ENCODE peak calls at places on chromosomes 16 and 17, in ten cellular contexts. I, G, X, Y, F, D, T, Z, A and W are unnamed samples.

GRCh38 chr17:2689411-2690164 is 22.0 kb downstream of the CLUH start:
- DNase-seq in Y (no peak), I (no peak), Z (peak), X (no peak), G (no peak), F (peak), T (no peak), A (peak), D (no peak), W (no peak)

GRCh38 chr16:31118223-31119155 is 1.0 kb downstream of the KAT8 start:
- DNase-seq in X (no peak), F (no peak), G (no peak), I (no peak), Z (no peak), D (no peak), T (no peak), A (no peak), Y (no peak), W (no peak)

GRCh38 chr16:50245417-50246298 is 20.7 kb upstream of the ADCY7 start:
- DNase-seq in G (peak), Y (peak), F (no peak), A (peak), Z (no peak), D (peak), X (peak), T (no peak), I (peak), W (no peak)

GRCh38 chr16:8905168-8905762 is 23.1 kb downstream of the LITAFD start:
- DNase-seq in T (no peak), D (peak), F (no peak), I (no peak), A (peak), X (no peak), Z (no peak), Y (peak), G (no peak), W (no peak)

GRCh38 chr17:4772235-4772613 is 538 bp downstream of the TM4SF5 start:
- DNase-seq in X (no peak), T (no peak), I (no peak), Y (no peak), G (peak), A (peak), D (no peak), F (no peak), Z (no peak), W (no peak)

GRCh38 chr16:65336169-65336568 is 214.3 kb upstream of the CDH11 start:
- DNase-seq in Z (no peak), X (no peak), F (no peak), T (no peak), G (no peak), Y (no peak), I (no peak), D (no peak), A (no peak), W (no peak)

GRCh38 chr16:20853076-20853597 is 46.8 kb downstream of the REXO5 start:
- DNase-seq in X (no peak), Y (no peak), T (no peak), I (no peak), G (no peak), F (no peak), D (no peak), Z (no peak), A (no peak), W (no peak)

GRCh38 chr16:1945559-1946391 is 2.8 kb upstream of the MSRB1 start:
- DNase-seq in G (no peak), F (no peak), X (no peak), D (no peak), I (no peak), A (no peak), Y (no peak), T (no peak), Z (no peak), W (no peak)

GRCh38 chr16:53291757-53292392 is 142.4 kb upstream of the RBL2 start:
- DNase-seq in A (no peak), G (no peak), F (no peak), T (no peak), Z (no peak), Y (no peak), D (no peak), I (no peak), X (no peak), W (no peak)

GRCh38 chr17:64411999-64412771 is 21.5 kb upstream of the PECAM1 start:
- DNase-seq in T (no peak), A (no peak), D (no peak), Y (no peak), Z (no peak), I (peak), X (no peak), F (peak), G (peak), W (no peak)

GRCh38 chr17:41185001-41185400 is 290 bp upstream of the KRTAP4-1 start:
- DNase-seq in G (no peak), I (no peak), D (no peak), X (no peak), T (no peak), F (no peak), Z (no peak), A (no peak), Y (no peak), W (no peak)

GRCh38 chr17:70622382-70623260 is 453.3 kb downstream of the KCNJ2 start:
- DNase-seq in G (peak), F (peak), I (no peak), Y (no peak), T (no peak), X (peak), A (peak), Z (no peak), D (peak), W (no peak)

GRCh38 chr16:76639685-76640289 is 362.6 kb downstream of the CNTNAP4 start:
- DNase-seq in Y (peak), A (peak), I (no peak), D (peak), F (no peak), T (no peak), G (no peak), X (no peak), Z (no peak), W (no peak)

GRCh38 chr16:82971126-82971525 is 344.4 kb downstream of the CDH13 start:
- DNase-seq in Z (no peak), F (no peak), A (no peak), G (no peak), X (no peak), T (no peak), Y (no peak), I (no peak), D (no peak), W (no peak)

GRCh38 chr17:56416682-56417351 is 176.7 kb upstream of the NOG start:
- DNase-seq in I (no peak), T (no peak), X (no peak), A (no peak), D (no peak), Y (no peak), G (no peak), F (no peak), Z (no peak), W (no peak)

GRCh38 chr17:49278076-49278475 is 47.5 kb upstream of the PHOSPHO1 start:
- DNase-seq in T (no peak), Z (no peak), X (no peak), G (no peak), D (no peak), F (no peak), Y (no peak), A (no peak), I (no peak), W (no peak)

GRCh38 chr17:4003131-4003500 is 38.9 kb upstream of the ATP2A3 start:
- DNase-seq in T (no peak), Z (no peak), A (no peak), F (peak), Y (no peak), G (no peak), D (no peak), X (no peak), I (no peak), W (no peak)

GRCh38 chr16:87062569-87063442 is 254.4 kb downstream of the C16orf95 start:
- DNase-seq in I (peak), T (no peak), D (peak), F (peak), Z (no peak), X (peak), A (peak), G (peak), Y (peak), W (peak)

GRCh38 chr17:79126139-79126538 is 51.5 kb downstream of the ENGASE start:
- DNase-seq in X (peak), D (no peak), Y (peak), A (peak), T (no peak), Z (no peak), F (no peak), G (peak), I (no peak), W (no peak)

GRCh38 chr17:1713878-1714487 is 3.8 kb upstream of the TLCD2 start:
- DNase-seq in F (no peak), D (peak), G (peak), A (peak), Z (no peak), X (peak), I (peak), Y (peak), T (no peak), W (no peak)

GRCh38 chr17:82246040-82246364 is 17.2 kb downstream of the SLC16A3 start:
- DNase-seq in D (no peak), Y (no peak), Z (no peak), A (no peak), F (peak), G (no peak), T (no peak), I (no peak), X (no peak), W (no peak)

GRCh38 chr17:47733414-47734288 is 615 bp downstream of the TBX21 start:
- DNase-seq in X (no peak), Y (no peak), Z (no peak), D (no peak), G (no peak), F (peak), A (peak), T (no peak), I (no peak), W (no peak)

GRCh38 chr17:47731396-47731795 is 1.6 kb upstream of the TBX21 start:
- DNase-seq in G (no peak), Z (no peak), Y (no peak), A (peak), I (no peak), T (no peak), F (no peak), X (no peak), D (no peak), W (no peak)

GRCh38 chr17:47732399-47733046 is 513 bp upstream of the TBX21 start:
- DNase-seq in T (no peak), Y (no peak), X (no peak), F (peak), A (peak), I (no peak), G (no peak), D (no peak), Z (no peak), W (no peak)

GRCh38 chr17:47735139-47735464 is 2.1 kb downstream of the TBX21 start:
- DNase-seq in Z (no peak), Y (no peak), T (no peak), I (no peak), F (peak), X (no peak), G (no peak), D (no peak), A (no peak), W (no peak)

DNA sequence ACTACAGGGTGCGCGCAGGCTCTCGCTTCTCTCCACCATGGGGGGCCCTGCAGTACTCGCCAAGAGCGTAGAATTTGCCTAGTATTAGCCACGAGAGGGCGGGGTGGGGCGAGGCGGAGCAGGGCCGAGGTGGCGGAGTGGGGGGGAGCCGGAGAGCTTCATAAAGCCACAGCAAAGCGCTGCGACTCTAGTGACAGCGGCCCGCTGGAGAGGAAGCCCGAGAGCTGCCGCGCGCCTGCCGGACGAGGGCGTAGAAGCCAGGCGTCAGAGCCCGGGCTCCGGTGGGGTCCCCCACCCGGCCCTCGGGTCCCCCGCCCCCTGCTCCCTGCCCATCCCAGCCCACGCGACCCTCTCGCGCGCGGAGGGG is at the start of gene TBX21:
- DNase-seq in T (no peak), G (peak), X (peak), Z (no peak), A (peak), D (peak), F (peak), I (no peak), Y (peak), W (peak)
- TF ChIP-seq CTCF in T (peak), G (no peak), X (no peak), Z (no peak), A (peak), D (peak), F (no peak), I (no peak), Y (peak), W (no peak)

DNA sequence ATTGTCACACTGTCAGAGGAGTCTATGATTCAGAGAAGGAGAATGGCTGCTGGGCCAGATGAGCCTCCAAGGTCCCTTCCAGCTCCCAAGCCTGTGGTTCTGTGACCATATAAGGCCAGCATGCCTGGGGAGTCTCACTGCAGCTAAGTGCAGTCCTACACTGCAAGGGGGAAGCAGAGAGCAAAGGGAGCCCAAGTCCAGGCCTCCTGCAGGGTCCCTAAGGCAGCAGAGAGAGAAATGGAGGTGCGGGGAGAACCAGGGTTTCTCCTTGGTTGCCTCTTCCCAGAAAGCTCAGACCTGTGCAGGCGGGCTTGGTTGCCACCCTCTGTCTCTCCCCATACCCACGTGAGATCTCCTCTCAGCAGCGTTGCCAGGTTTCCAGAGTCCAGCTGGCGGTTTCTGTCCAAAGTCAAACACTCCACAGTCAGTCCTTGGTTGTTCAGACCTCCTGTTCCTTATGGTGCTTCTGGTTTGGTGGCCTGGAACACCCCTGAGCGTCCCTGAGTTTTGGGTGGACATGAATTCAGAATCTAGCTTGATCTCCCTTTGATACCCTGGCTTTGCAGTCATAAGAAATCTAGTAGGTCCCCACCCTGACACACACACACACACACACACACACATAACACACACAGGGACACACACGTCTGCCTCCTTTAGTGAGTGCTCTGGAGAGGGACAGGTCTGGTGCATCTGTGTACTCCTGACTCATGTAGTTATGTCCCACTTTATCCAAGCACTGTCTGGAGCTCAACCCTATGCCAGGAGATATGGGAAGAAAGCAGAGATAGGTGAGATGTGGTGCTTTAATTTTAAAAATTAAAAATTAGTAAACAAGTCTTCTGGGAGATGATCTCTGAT is 78.8 kb downstream of the GNAO1 start:
- DNase-seq in Y (peak), Z (no peak), I (no peak), D (peak), A (no peak), T (no peak), X (no peak), F (peak), G (peak), W (no peak)
- TF ChIP-seq EP300 in Y (no peak), Z (no peak), I (no peak), D (no peak), A (no peak), T (no peak), X (no peak), F (peak), G (no peak), W (no peak)

DNA sequence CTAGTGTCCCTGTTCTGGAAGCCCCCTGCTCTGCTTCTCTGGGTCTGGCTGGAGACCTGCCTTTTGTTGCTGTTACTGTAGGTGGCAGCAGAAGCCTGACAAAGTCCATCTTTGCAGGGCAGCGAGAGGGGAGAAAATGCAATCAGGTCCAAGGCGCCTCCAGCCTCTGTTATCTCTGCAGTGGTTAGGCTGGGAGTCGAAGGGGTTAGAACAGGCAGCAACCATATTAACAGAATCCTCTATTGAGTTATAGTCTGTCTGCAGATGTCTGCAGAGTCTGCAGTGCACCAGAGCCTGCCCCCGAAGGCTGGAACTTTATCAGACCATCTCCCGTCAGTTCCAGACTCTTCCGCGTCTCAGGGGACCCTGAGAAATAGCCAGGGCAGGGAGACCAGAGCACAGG is 404.9 kb upstream of the EEF2KMT start:
- DNase-seq in D (peak), Y (peak), X (no peak), F (no peak), G (peak), T (no peak), Z (no peak), I (no peak), A (peak), W (no peak)
- TF ChIP-seq CTCF in D (peak), Y (peak), X (no peak), F (no peak), G (peak), T (no peak), Z (no peak), I (no peak), A (peak), W (no peak)

DNA sequence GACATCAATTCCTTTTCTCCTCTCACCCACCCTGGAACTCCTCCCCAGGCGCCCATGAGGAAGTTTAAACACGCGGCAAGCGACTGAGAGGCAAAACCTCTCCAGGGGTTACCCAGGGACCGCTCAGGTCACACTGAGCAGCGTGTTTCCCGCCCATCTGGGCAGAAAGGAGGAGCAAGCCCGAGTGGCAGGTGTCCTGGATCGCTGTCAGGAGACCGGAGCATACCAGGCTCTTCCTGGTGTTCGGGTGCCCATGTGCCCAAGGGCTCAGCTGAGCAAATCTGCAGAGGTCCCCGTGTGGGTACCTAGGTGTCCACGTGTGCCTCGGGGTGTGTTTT is 480 bp downstream of the SLC25A19 start:
- DNase-seq in I (no peak), T (no peak), Y (peak), X (peak), D (no peak), G (peak), A (no peak), Z (no peak), F (no peak), W (no peak)
- TF ChIP-seq EP300 in I (no peak), T (no peak), Y (no peak), X (no peak), D (no peak), G (no peak), A (no peak), Z (no peak), F (no peak), W (no peak)

DNA sequence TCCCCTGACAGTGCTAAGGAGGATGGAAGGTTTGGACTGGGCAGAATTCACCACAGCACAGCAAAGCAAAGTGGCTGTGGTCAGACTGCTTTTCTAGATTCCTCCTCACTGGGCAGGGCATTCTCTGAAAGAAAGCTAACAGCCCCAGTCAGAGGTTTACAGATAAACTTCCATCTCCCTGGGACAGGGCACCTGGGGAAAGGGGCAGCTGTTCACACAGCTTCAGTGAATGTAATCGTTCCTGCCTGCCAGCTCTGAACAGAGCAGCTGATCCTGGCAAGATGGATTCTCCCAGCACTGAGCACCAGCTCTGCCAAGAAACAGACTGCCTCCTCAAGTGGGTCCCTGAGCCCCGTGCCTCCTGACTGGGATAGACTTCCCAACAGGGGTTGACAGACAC is 42.4 kb upstream of the KIF2B start:
- DNase-seq in Y (no peak), A (no peak), I (no peak), Z (no peak), D (no peak), G (no peak), X (no peak), T (no peak), F (no peak), W (no peak)
- TF ChIP-seq CTCF in Y (no peak), A (no peak), I (no peak), Z (no peak), D (no peak), G (no peak), X (no peak), T (no peak), F (no peak), W (no peak)

GRCh38 chr17:16887523-16888095 is 84.3 kb downstream of the TNFRSF13B start:
- DNase-seq in Z (no peak), I (no peak), F (no peak), D (no peak), G (no peak), T (no peak), Y (no peak), X (no peak), A (no peak), W (no peak)

GRCh38 chr17:16889088-16889465 is 82.8 kb downstream of the TNFRSF13B start:
- DNase-seq in Z (no peak), I (no peak), X (no peak), G (no peak), D (no peak), A (no peak), F (no peak), Y (no peak), T (no peak), W (no peak)

GRCh38 chr17:16886655-16887322 is 85.1 kb downstream of the TNFRSF13B start:
- DNase-seq in D (no peak), T (no peak), Y (no peak), Z (peak), I (no peak), F (no peak), A (no peak), G (no peak), X (no peak), W (no peak)

GRCh38 chr17:16888413-16889087 is 83.4 kb downstream of the TNFRSF13B start:
- DNase-seq in D (no peak), F (no peak), Y (no peak), Z (peak), I (no peak), T (no peak), G (no peak), X (no peak), A (no peak), W (no peak)
- TF ChIP-seq EP300 in D (no peak), F (no peak), Y (no peak), Z (no peak), I (no peak), T (no peak), G (no peak), X (no peak), A (no peak), W (no peak)